ENCODE peak calls at places on chromosomes 2 and 18, in ten cellular contexts. X is amygdala; V is stimulated activated CD4-positive, alpha-beta T cell treated with anti-CD3 and anti-CD28 coated beads, TNF-alpha, amount 100 ng/mL, for 4 hours; H is NCI-H774; Y is hypothalamus; R is MM.1S; S is astrocyte; J is keratinocyte; L is esophagus squamous epithelium; Q is RKO. Z is an unnamed sample.

GRCh38 chr18:68803371-68803770 is 5.5 kb downstream of the CCDC102B start:
- DNase-seq in X (no peak), V (no peak), H (no peak), Y (no peak), R (no peak), S (peak; percentile 91), J (no peak), L (no peak), Q (no peak), Z (no peak)

GRCh38 chr2:14634885-14635871 is 2.7 kb downstream of the LRATD1 start:
- DNase-seq in X (peak; percentile 68), V (no peak), H (peak; percentile 79), Y (peak; percentile 30), R (no peak), S (peak; percentile 60), J (peak; percentile 44), L (no peak), Q (no peak), Z (peak; percentile 51)

GRCh38 chr2:96869281-96869823 is 528 bp downstream of the SEMA4C start:
- DNase-seq in X (peak; percentile 73), V (no peak), H (no peak), Y (peak; percentile 68), R (no peak), S (peak; percentile 69), J (no peak), L (no peak), Q (peak; percentile 61), Z (no peak)

GRCh38 chr18:6370410-6370809 is 44.3 kb downstream of the L3MBTL4 start:
- DNase-seq in X (no peak), V (no peak), H (peak; percentile 14), Y (no peak), R (no peak), S (no peak), J (no peak), L (no peak), Q (no peak), Z (no peak)

GRCh38 chr2:26816893-26817292 is 31.0 kb downstream of the CENPA start:
- DNase-seq in X (no peak), V (no peak), H (peak; percentile 21), Y (no peak), R (peak; percentile 31), S (no peak), J (no peak), L (no peak), Q (no peak), Z (no peak)

GRCh38 chr18:78683191-78684010 is 296.2 kb upstream of the SALL3 start:
- DNase-seq in X (no peak), V (no peak), H (no peak), Y (no peak), R (no peak), S (no peak), J (no peak), L (no peak), Q (no peak), Z (no peak)

GRCh38 chr2:138641277-138641676 is 138.9 kb downstream of the NXPH2 start:
- DNase-seq in X (no peak), V (no peak), H (no peak), Y (no peak), R (no peak), S (peak; percentile 10), J (peak; percentile 65), L (no peak), Q (no peak), Z (no peak)

GRCh38 chr18:37524546-37525301 is 40.9 kb downstream of the CELF4 start:
- DNase-seq in X (no peak), V (no peak), H (no peak), Y (no peak), R (no peak), S (no peak), J (no peak), L (no peak), Q (no peak), Z (no peak)

GRCh38 chr18:41354151-41354550 is 600.9 kb upstream of the PIK3C3 start:
- DNase-seq in X (no peak), V (no peak), H (no peak), Y (no peak), R (no peak), S (no peak), J (no peak), L (no peak), Q (no peak), Z (no peak)

GRCh38 chr2:217006217-217006616 is 146.4 kb upstream of the TNP1 start:
- DNase-seq in X (no peak), V (no peak), H (no peak), Y (no peak), R (no peak), S (no peak), J (no peak), L (no peak), Q (no peak), Z (no peak)

GRCh38 chr2:1088192-1088860 is 137.7 kb downstream of the SNTG2 start:
- DNase-seq in X (no peak), V (no peak), H (no peak), Y (no peak), R (no peak), S (no peak), J (no peak), L (no peak), Q (no peak), Z (no peak)

GRCh38 chr18:50284226-50284885 is 3.0 kb upstream of the MBD1 start:
- DNase-seq in X (no peak), V (no peak), H (no peak), Y (no peak), R (no peak), S (no peak), J (no peak), L (no peak), Q (peak; percentile 53), Z (no peak)

GRCh38 chr18:48399303-48400075 is 9.7 kb downstream of the ZBTB7C start:
- DNase-seq in X (no peak), V (no peak), H (no peak), Y (no peak), R (peak; percentile 34), S (no peak), J (no peak), L (no peak), Q (no peak), Z (no peak)

GRCh38 chr18:12420831-12421421 is 13.2 kb downstream of the PRELID3A start:
- DNase-seq in X (peak; percentile 38), V (no peak), H (no peak), Y (no peak), R (no peak), S (no peak), J (no peak), L (no peak), Q (no peak), Z (no peak)

GRCh38 chr2:136212426-136213378 is 94.8 kb upstream of the CXCR4 start:
- DNase-seq in X (no peak), V (no peak), H (no peak), Y (no peak), R (no peak), S (no peak), J (no peak), L (no peak), Q (no peak), Z (no peak)

GRCh38 chr2:10544252-10544651 is 96.1 kb upstream of the ODC1 start:
- DNase-seq in X (no peak), V (no peak), H (no peak), Y (no peak), R (no peak), S (no peak), J (no peak), L (no peak), Q (no peak), Z (no peak)

GRCh38 chr2:120520929-120521912 is 175.3 kb downstream of the INHBB start:
- DNase-seq in X (no peak), V (no peak), H (peak; percentile 58), Y (no peak), R (no peak), S (no peak), J (no peak), L (no peak), Q (peak; percentile 16), Z (no peak)

GRCh38 chr2:229884775-229885699 is 36.8 kb downstream of the TRIP12 start:
- DNase-seq in X (no peak), V (no peak), H (no peak), Y (no peak), R (no peak), S (no peak), J (no peak), L (no peak), Q (no peak), Z (no peak)

GRCh38 chr18:50819027-50819726 is 639 bp downstream of the MRO start:
- DNase-seq in X (no peak), V (no peak), H (no peak), Y (peak; percentile 32), R (no peak), S (peak; percentile 24), J (no peak), L (no peak), Q (peak; percentile 36), Z (peak; percentile 56)

GRCh38 chr2:68994864-68995263 is 18.1 kb upstream of the ANTXR1 start:
- DNase-seq in X (no peak), V (no peak), H (no peak), Y (no peak), R (no peak), S (peak; percentile 93), J (no peak), L (no peak), Q (no peak), Z (no peak)

GRCh38 chr2:43225093-43225787 is 1.2 kb downstream of the ZFP36L2 start:
- DNase-seq in X (peak; percentile 37), V (peak; percentile 50), H (no peak), Y (peak; percentile 41), R (peak; percentile 55), S (peak; percentile 57), J (no peak), L (no peak), Q (peak; percentile 53), Z (no peak)

GRCh38 chr2:231260442-231260841 is 62.0 kb downstream of the ARMC9 start:
- DNase-seq in X (no peak), V (no peak), H (no peak), Y (no peak), R (no peak), S (peak; percentile 22), J (no peak), L (no peak), Q (no peak), Z (no peak)

GRCh38 chr2:224688996-224689395 is 27.2 kb downstream of the CCDC195 start:
- DNase-seq in X (no peak), V (no peak), H (no peak), Y (no peak), R (no peak), S (no peak), J (no peak), L (no peak), Q (no peak), Z (no peak)

GRCh38 chr2:171678619-171679018 is 8.7 kb upstream of the DYNC1I2 start:
- DNase-seq in X (no peak), V (no peak), H (no peak), Y (no peak), R (no peak), S (no peak), J (no peak), L (no peak), Q (no peak), Z (no peak)

GRCh38 chr2:229489016-229489415 is 217.9 kb upstream of the PID1 start:
- DNase-seq in X (peak; percentile 33), V (no peak), H (no peak), Y (peak; percentile 53), R (no peak), S (peak; percentile 96), J (no peak), L (no peak), Q (peak; percentile 67), Z (peak; percentile 63)

GRCh38 chr2:239179851-239180371 is 220.9 kb downstream of the HDAC4 start:
- DNase-seq in X (no peak), V (no peak), H (no peak), Y (no peak), R (no peak), S (no peak), J (no peak), L (no peak), Q (no peak), Z (no peak)

GRCh38 chr18:34862561-34862960 is 152.5 kb downstream of the DTNA start:
- DNase-seq in X (no peak), V (no peak), H (no peak), Y (no peak), R (no peak), S (no peak), J (no peak), L (no peak), Q (no peak), Z (no peak)

GRCh38 chr2:129129087-129129486 is 810.4 kb upstream of the HS6ST1 start:
- DNase-seq in X (no peak), V (no peak), H (no peak), Y (no peak), R (no peak), S (no peak), J (no peak), L (no peak), Q (no peak), Z (no peak)

Z was measured in pons.